ENCODE peak calls at places on chromosomes 4 and X, in seven cellular contexts. One of them, this sample, is unnamed.

GRCh38 chrX:4710618-4711433 is 997.4 kb upstream of the PRKX start:
- DNase-seq in heart left ventricle: no peak
- DNase-seq in uterus: no peak
- DNase-seq in ovary: no peak
- DNase-seq in endothelial cell of umbilical vein: no peak
- DNase-seq in body of pancreas: peak; percentile 38
- DNase-seq in breast epithelium: no peak
- DNase-seq in this sample: no peak

GRCh38 chrX:115459883-115460564 is 101.0 kb upstream of the PLS3 start:
- DNase-seq in endothelial cell of umbilical vein: no peak
- DNase-seq in body of pancreas: no peak
- DNase-seq in breast epithelium: no peak
- DNase-seq in uterus: no peak
- DNase-seq in ovary: no peak
- DNase-seq in heart left ventricle: no peak
- DNase-seq in this sample: no peak

GRCh38 chrX:13046035-13046851 is 1.8 kb upstream of the FAM9C start:
- DNase-seq in uterus: no peak
- DNase-seq in endothelial cell of umbilical vein: no peak
- DNase-seq in heart left ventricle: no peak
- DNase-seq in ovary: no peak
- DNase-seq in breast epithelium: no peak
- DNase-seq in body of pancreas: no peak
- DNase-seq in this sample: no peak

GRCh38 chr4:6727943-6728250 is 11.9 kb downstream of the BLOC1S4 start:
- DNase-seq in endothelial cell of umbilical vein: no peak
- DNase-seq in uterus: no peak
- DNase-seq in body of pancreas: no peak
- DNase-seq in heart left ventricle: no peak
- DNase-seq in ovary: no peak
- DNase-seq in breast epithelium: no peak
- DNase-seq in this sample: no peak

GRCh38 chr4:40576651-40577480 is 52.8 kb downstream of the RBM47 start:
- DNase-seq in ovary: peak; percentile 66
- DNase-seq in breast epithelium: peak; percentile 65
- DNase-seq in endothelial cell of umbilical vein: peak; percentile 48
- DNase-seq in uterus: peak; percentile 39
- DNase-seq in heart left ventricle: peak; percentile 81
- DNase-seq in body of pancreas: peak; percentile 85
- DNase-seq in this sample: peak; percentile 51

GRCh38 chr4:112704991-112705845 is 68.3 kb downstream of the LARP7 start:
- DNase-seq in endothelial cell of umbilical vein: peak; percentile 46
- DNase-seq in breast epithelium: peak; percentile 57
- DNase-seq in uterus: peak; percentile 54
- DNase-seq in body of pancreas: peak; percentile 25
- DNase-seq in heart left ventricle: peak; percentile 73
- DNase-seq in ovary: peak; percentile 53
- DNase-seq in this sample: peak; percentile 16

GRCh38 chr4:188714907-188715306 is 575.7 kb downstream of the TRIML1 start:
- DNase-seq in breast epithelium: no peak
- DNase-seq in body of pancreas: no peak
- DNase-seq in uterus: no peak
- DNase-seq in ovary: no peak
- DNase-seq in heart left ventricle: no peak
- DNase-seq in endothelial cell of umbilical vein: no peak
- DNase-seq in this sample: no peak

GRCh38 chrX:9130031-9130430 is 96.1 kb upstream of the FAM9B start:
- DNase-seq in heart left ventricle: no peak
- DNase-seq in endothelial cell of umbilical vein: no peak
- DNase-seq in uterus: no peak
- DNase-seq in body of pancreas: no peak
- DNase-seq in ovary: no peak
- DNase-seq in breast epithelium: no peak
- DNase-seq in this sample: no peak

GRCh38 chr4:186326391-186326790 is 60.4 kb downstream of the F11 start:
- DNase-seq in ovary: no peak
- DNase-seq in breast epithelium: no peak
- DNase-seq in uterus: no peak
- DNase-seq in endothelial cell of umbilical vein: no peak
- DNase-seq in body of pancreas: no peak
- DNase-seq in heart left ventricle: no peak
- DNase-seq in this sample: no peak

GRCh38 chr4:186329372-186329771 is 63.4 kb downstream of the F11 start:
- DNase-seq in uterus: no peak
- DNase-seq in body of pancreas: no peak
- DNase-seq in ovary: no peak
- DNase-seq in heart left ventricle: no peak
- DNase-seq in endothelial cell of umbilical vein: no peak
- DNase-seq in breast epithelium: no peak
- DNase-seq in this sample: no peak

GRCh38 chr4:186335793-186336192 is 69.8 kb downstream of the F11 start:
- DNase-seq in endothelial cell of umbilical vein: no peak
- DNase-seq in body of pancreas: no peak
- DNase-seq in ovary: no peak
- DNase-seq in uterus: no peak
- DNase-seq in heart left ventricle: no peak
- DNase-seq in breast epithelium: no peak
- DNase-seq in this sample: no peak

DNA sequence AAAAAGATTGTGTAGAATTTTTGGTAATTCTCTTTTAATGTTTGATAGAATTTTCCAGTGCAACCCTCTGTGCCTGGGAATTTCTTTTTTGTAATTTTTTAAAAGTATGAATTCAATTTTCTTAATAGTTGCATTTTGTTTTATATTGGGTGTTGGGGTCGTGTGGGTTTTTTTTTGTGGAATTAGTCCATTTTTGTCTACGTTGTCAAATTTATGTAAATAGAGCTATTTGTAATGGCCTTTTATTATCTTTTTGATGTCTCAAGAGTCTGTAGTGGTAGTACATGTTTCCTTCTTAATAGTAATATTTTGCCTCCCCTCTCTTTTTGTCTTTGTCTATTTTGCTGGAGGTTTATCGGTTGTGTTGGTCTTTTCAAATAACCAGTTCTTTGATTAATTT is 64.4 kb downstream of the F11 start:
- DNase-seq in endothelial cell of umbilical vein: no peak
- DNase-seq in heart left ventricle: no peak
- DNase-seq in body of pancreas: no peak
- DNase-seq in breast epithelium: no peak
- DNase-seq in ovary: no peak
- DNase-seq in uterus: no peak
- DNase-seq in this sample: no peak
- H3K27me3 ChIP-seq in endothelial cell of umbilical vein: no peaks in the 10 kb centered on the region
- H3K27me3 ChIP-seq in heart left ventricle: no peaks in the 10 kb centered on the region
- H3K27me3 ChIP-seq in body of pancreas: no peaks in the 10 kb centered on the region
- H3K27me3 ChIP-seq in breast epithelium: no peaks in the 10 kb centered on the region
- H3K27me3 ChIP-seq in ovary: no peaks in the 10 kb centered on the region
- H3K27me3 ChIP-seq in uterus: no peaks in the 10 kb centered on the region
- H3K27me3 ChIP-seq in this sample: no peaks in the 10 kb centered on the region

GRCh38 chr4:111228396-111228795 is 605.5 kb upstream of the PITX2 start:
- DNase-seq in body of pancreas: no peak
- DNase-seq in heart left ventricle: no peak
- DNase-seq in uterus: no peak
- DNase-seq in breast epithelium: no peak
- DNase-seq in ovary: no peak
- DNase-seq in endothelial cell of umbilical vein: no peak
- DNase-seq in this sample: no peak
- TF ChIP-seq POLR2A in body of pancreas: no peak
- TF ChIP-seq POLR2A in heart left ventricle: no peak
- TF ChIP-seq POLR2A in uterus: no peak
- TF ChIP-seq POLR2A in breast epithelium: no peak
- TF ChIP-seq POLR2A in ovary: no peak
- TF ChIP-seq POLR2A in endothelial cell of umbilical vein: no peak
- TF ChIP-seq POLR2A in this sample: no peak

DNA sequence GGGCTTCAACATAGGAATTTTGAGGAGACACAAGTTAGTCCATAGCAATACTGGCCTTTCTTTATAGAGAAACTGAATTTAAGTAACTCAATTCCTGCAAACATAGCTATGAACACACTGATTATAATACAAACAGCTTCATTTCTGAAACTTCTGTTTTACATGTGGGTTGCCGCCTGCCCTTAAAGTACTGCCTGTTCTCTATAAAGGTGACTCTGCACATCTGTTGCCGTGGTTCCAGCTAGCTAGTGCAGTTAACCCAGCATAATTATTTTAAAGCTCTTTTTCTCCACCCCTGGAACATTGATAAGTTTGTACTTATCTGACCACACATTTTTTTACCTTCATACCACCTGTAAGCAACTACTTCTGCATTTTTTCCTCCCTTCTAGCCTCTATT is 177.6 kb downstream of the NWD2 start:
- DNase-seq in endothelial cell of umbilical vein: no peak
- DNase-seq in heart left ventricle: no peak
- DNase-seq in breast epithelium: no peak
- DNase-seq in uterus: no peak
- DNase-seq in ovary: no peak
- DNase-seq in body of pancreas: peak; percentile 56
- DNase-seq in this sample: no peak
- H3K4me3 ChIP-seq in endothelial cell of umbilical vein: no peak overlapping the region
- H3K4me3 ChIP-seq in heart left ventricle: no peak overlapping the region
- H3K4me3 ChIP-seq in breast epithelium: no peak overlapping the region
- H3K4me3 ChIP-seq in uterus: no peak overlapping the region
- H3K4me3 ChIP-seq in ovary: no peak overlapping the region
- H3K4me3 ChIP-seq in body of pancreas: no peak overlapping the region
- H3K4me3 ChIP-seq in this sample: no peak overlapping the region

GRCh38 chrX:97481228-97481627 is 597.5 kb downstream of the RPA4 start:
- DNase-seq in uterus: no peak
- DNase-seq in body of pancreas: no peak
- DNase-seq in heart left ventricle: no peak
- DNase-seq in endothelial cell of umbilical vein: no peak
- DNase-seq in ovary: no peak
- DNase-seq in breast epithelium: no peak
- DNase-seq in this sample: no peak

GRCh38 chrX:97474933-97475332 is 591.2 kb downstream of the RPA4 start:
- DNase-seq in body of pancreas: no peak
- DNase-seq in uterus: no peak
- DNase-seq in endothelial cell of umbilical vein: no peak
- DNase-seq in breast epithelium: no peak
- DNase-seq in heart left ventricle: no peak
- DNase-seq in ovary: no peak
- DNase-seq in this sample: no peak

GRCh38 chrX:97482901-97483300 is 599.2 kb downstream of the RPA4 start:
- DNase-seq in breast epithelium: no peak
- DNase-seq in body of pancreas: no peak
- DNase-seq in heart left ventricle: no peak
- DNase-seq in uterus: no peak
- DNase-seq in ovary: no peak
- DNase-seq in endothelial cell of umbilical vein: no peak
- DNase-seq in this sample: no peak

GRCh38 chrX:97479491-97479890 is 595.8 kb downstream of the RPA4 start:
- DNase-seq in breast epithelium: no peak
- DNase-seq in body of pancreas: no peak
- DNase-seq in endothelial cell of umbilical vein: no peak
- DNase-seq in uterus: no peak
- DNase-seq in ovary: no peak
- DNase-seq in heart left ventricle: no peak
- DNase-seq in this sample: no peak
- H3K27me3 ChIP-seq in breast epithelium: no peaks in the 10 kb centered on the region
- H3K27me3 ChIP-seq in body of pancreas: no peaks in the 10 kb centered on the region
- H3K27me3 ChIP-seq in endothelial cell of umbilical vein: no peaks in the 10 kb centered on the region
- H3K27me3 ChIP-seq in uterus: no peaks in the 10 kb centered on the region
- H3K27me3 ChIP-seq in ovary: no peaks in the 10 kb centered on the region
- H3K27me3 ChIP-seq in heart left ventricle: no peaks in the 10 kb centered on the region
- H3K27me3 ChIP-seq in this sample: no peaks in the 10 kb centered on the region

GRCh38 chr4:110108960-110109359 is 89.5 kb downstream of the ELOVL6 start:
- DNase-seq in ovary: no peak
- DNase-seq in uterus: no peak
- DNase-seq in endothelial cell of umbilical vein: no peak
- DNase-seq in heart left ventricle: no peak
- DNase-seq in breast epithelium: no peak
- DNase-seq in body of pancreas: no peak
- DNase-seq in this sample: no peak

GRCh38 chr4:110109455-110109854 is 89.0 kb downstream of the ELOVL6 start:
- DNase-seq in uterus: no peak
- DNase-seq in ovary: no peak
- DNase-seq in heart left ventricle: no peak
- DNase-seq in breast epithelium: no peak
- DNase-seq in endothelial cell of umbilical vein: no peak
- DNase-seq in body of pancreas: no peak
- DNase-seq in this sample: no peak

GRCh38 chr4:110108470-110108869 is 89.9 kb downstream of the ELOVL6 start:
- DNase-seq in endothelial cell of umbilical vein: no peak
- DNase-seq in body of pancreas: no peak
- DNase-seq in breast epithelium: no peak
- DNase-seq in heart left ventricle: no peak
- DNase-seq in uterus: no peak
- DNase-seq in ovary: no peak
- DNase-seq in this sample: no peak

GRCh38 chr4:110107868-110108267 is 90.5 kb downstream of the ELOVL6 start:
- DNase-seq in body of pancreas: no peak
- DNase-seq in ovary: no peak
- DNase-seq in uterus: no peak
- DNase-seq in heart left ventricle: no peak
- DNase-seq in breast epithelium: no peak
- DNase-seq in endothelial cell of umbilical vein: no peak
- DNase-seq in this sample: no peak

GRCh38 chr4:110112056-110112455 is 86.4 kb downstream of the ELOVL6 start:
- DNase-seq in body of pancreas: no peak
- DNase-seq in ovary: no peak
- DNase-seq in heart left ventricle: no peak
- DNase-seq in breast epithelium: no peak
- DNase-seq in uterus: no peak
- DNase-seq in endothelial cell of umbilical vein: no peak
- DNase-seq in this sample: no peak
- TF ChIP-seq POLR2A in body of pancreas: no peak
- TF ChIP-seq POLR2A in ovary: no peak
- TF ChIP-seq POLR2A in heart left ventricle: no peak
- TF ChIP-seq POLR2A in breast epithelium: no peak
- TF ChIP-seq POLR2A in uterus: no peak
- TF ChIP-seq POLR2A in endothelial cell of umbilical vein: no peak
- TF ChIP-seq POLR2A in this sample: no peak

GRCh38 chr4:141134051-141134450 is 782 bp upstream of the RNF150 start:
- DNase-seq in uterus: no peak
- DNase-seq in heart left ventricle: no peak
- DNase-seq in body of pancreas: no peak
- DNase-seq in endothelial cell of umbilical vein: no peak
- DNase-seq in breast epithelium: no peak
- DNase-seq in ovary: no peak
- DNase-seq in this sample: no peak

GRCh38 chr4:141130947-141131545 is 2.2 kb downstream of the RNF150 start:
- DNase-seq in endothelial cell of umbilical vein: no peak
- DNase-seq in breast epithelium: no peak
- DNase-seq in body of pancreas: no peak
- DNase-seq in heart left ventricle: no peak
- DNase-seq in ovary: no peak
- DNase-seq in uterus: no peak
- DNase-seq in this sample: no peak

GRCh38 chr4:141133146-141134006 is at the start of gene RNF150:
- DNase-seq in body of pancreas: peak; percentile 77
- DNase-seq in breast epithelium: peak; percentile 62
- DNase-seq in endothelial cell of umbilical vein: peak; percentile 79
- DNase-seq in heart left ventricle: peak; percentile 84
- DNase-seq in ovary: peak; percentile 85
- DNase-seq in uterus: peak; percentile 83
- DNase-seq in this sample: peak; percentile 47

GRCh38 chr4:141132689-141133145 is 552 bp downstream of the RNF150 start:
- DNase-seq in ovary: peak; percentile 63
- DNase-seq in breast epithelium: no peak
- DNase-seq in uterus: peak; percentile 58
- DNase-seq in body of pancreas: peak; percentile 15
- DNase-seq in heart left ventricle: peak; percentile 73
- DNase-seq in endothelial cell of umbilical vein: no peak
- DNase-seq in this sample: no peak

GRCh38 chr4:141131738-141132688 is 1.3 kb downstream of the RNF150 start:
- DNase-seq in body of pancreas: peak; percentile 15
- DNase-seq in ovary: peak; percentile 55
- DNase-seq in endothelial cell of umbilical vein: peak; percentile 30
- DNase-seq in breast epithelium: peak; percentile 51
- DNase-seq in heart left ventricle: peak; percentile 65
- DNase-seq in uterus: peak; percentile 41
- DNase-seq in this sample: peak; percentile 50
- H3K4me3 ChIP-seq in body of pancreas: peak overlapping the region; percentile 42
- H3K4me3 ChIP-seq in ovary: peak overlapping the region; percentile 95
- H3K4me3 ChIP-seq in endothelial cell of umbilical vein: peak overlapping the region; percentile 31
- H3K4me3 ChIP-seq in breast epithelium: peak overlapping the region; percentile 79
- H3K4me3 ChIP-seq in heart left ventricle: peak overlapping the region; percentile 59
- H3K4me3 ChIP-seq in uterus: peak overlapping the region; percentile 57
- H3K4me3 ChIP-seq in this sample: peak overlapping the region; percentile 72